ENCODE peak calls at places on chromosome 10, in nine cellular contexts. One of them, this sample, is unnamed.

GRCh38 chr10:58189269-58189668 is 78.4 kb downstream of the IPMK start:
- DNase-seq in mucosa of descending colon: no peak
- DNase-seq in activated CD4-positive, alpha-beta memory T cell treated with anti-CD3 and anti-CD28 coated beads for 36 hours: no peak
- DNase-seq in left ventricle myocardium superior: no peak
- DNase-seq in caudate nucleus: no peak
- DNase-seq in PC-3: peak; percentile 56
- DNase-seq in NCI-H69: no peak
- DNase-seq in nephron progenitor cell: peak; percentile 10
- DNase-seq in hippocampal formation: no peak
- DNase-seq in this sample: no peak

GRCh38 chr10:69869291-69869841 is 67.7 kb downstream of the COL13A1 start:
- DNase-seq in mucosa of descending colon: peak; percentile 72
- DNase-seq in PC-3: peak; percentile 99
- DNase-seq in left ventricle myocardium superior: no peak
- DNase-seq in NCI-H69: no peak
- DNase-seq in hippocampal formation: no peak
- DNase-seq in caudate nucleus: no peak
- DNase-seq in activated CD4-positive, alpha-beta memory T cell treated with anti-CD3 and anti-CD28 coated beads for 36 hours: no peak
- DNase-seq in nephron progenitor cell: no peak
- DNase-seq in this sample: no peak

GRCh38 chr10:7417807-7418206 is 7.0 kb upstream of the SFMBT2 start:
- DNase-seq in activated CD4-positive, alpha-beta memory T cell treated with anti-CD3 and anti-CD28 coated beads for 36 hours: no peak
- DNase-seq in mucosa of descending colon: no peak
- DNase-seq in nephron progenitor cell: no peak
- DNase-seq in hippocampal formation: no peak
- DNase-seq in left ventricle myocardium superior: no peak
- DNase-seq in NCI-H69: no peak
- DNase-seq in PC-3: no peak
- DNase-seq in caudate nucleus: no peak
- DNase-seq in this sample: no peak

GRCh38 chr10:7410306-7410799 is 481 bp downstream of the SFMBT2 start:
- DNase-seq in activated CD4-positive, alpha-beta memory T cell treated with anti-CD3 and anti-CD28 coated beads for 36 hours: peak; percentile 55
- DNase-seq in NCI-H69: no peak
- DNase-seq in hippocampal formation: no peak
- DNase-seq in caudate nucleus: no peak
- DNase-seq in mucosa of descending colon: peak; percentile 39
- DNase-seq in nephron progenitor cell: peak; percentile 57
- DNase-seq in PC-3: no peak
- DNase-seq in left ventricle myocardium superior: peak; percentile 44
- DNase-seq in this sample: no peak

GRCh38 chr10:69800109-69800508 is 1.6 kb upstream of the COL13A1 start:
- DNase-seq in NCI-H69: peak; percentile 36
- DNase-seq in left ventricle myocardium superior: no peak
- DNase-seq in mucosa of descending colon: no peak
- DNase-seq in nephron progenitor cell: peak; percentile 70
- DNase-seq in caudate nucleus: no peak
- DNase-seq in activated CD4-positive, alpha-beta memory T cell treated with anti-CD3 and anti-CD28 coated beads for 36 hours: no peak
- DNase-seq in hippocampal formation: no peak
- DNase-seq in PC-3: peak; percentile 93
- DNase-seq in this sample: no peak

GRCh38 chr10:62108768-62109430 is 159.7 kb downstream of the RTKN2 start:
- DNase-seq in mucosa of descending colon: no peak
- DNase-seq in nephron progenitor cell: no peak
- DNase-seq in hippocampal formation: no peak
- DNase-seq in PC-3: peak; percentile 50
- DNase-seq in caudate nucleus: no peak
- DNase-seq in left ventricle myocardium superior: no peak
- DNase-seq in activated CD4-positive, alpha-beta memory T cell treated with anti-CD3 and anti-CD28 coated beads for 36 hours: no peak
- DNase-seq in NCI-H69: no peak
- DNase-seq in this sample: no peak

GRCh38 chr10:104268691-104269645 is at the start of gene GSTO2:
- DNase-seq in caudate nucleus: peak; percentile 99
- DNase-seq in activated CD4-positive, alpha-beta memory T cell treated with anti-CD3 and anti-CD28 coated beads for 36 hours: peak; percentile 99
- DNase-seq in hippocampal formation: peak; percentile 98
- DNase-seq in PC-3: peak; percentile 96
- DNase-seq in NCI-H69: peak; percentile 97
- DNase-seq in left ventricle myocardium superior: peak; percentile 99
- DNase-seq in nephron progenitor cell: peak; percentile 96
- DNase-seq in mucosa of descending colon: peak; percentile 98
- DNase-seq in this sample: peak; percentile 98

GRCh38 chr10:77737608-77738007 is 100.0 kb upstream of the KCNMA1 start:
- DNase-seq in mucosa of descending colon: no peak
- DNase-seq in NCI-H69: no peak
- DNase-seq in left ventricle myocardium superior: no peak
- DNase-seq in activated CD4-positive, alpha-beta memory T cell treated with anti-CD3 and anti-CD28 coated beads for 36 hours: no peak
- DNase-seq in caudate nucleus: no peak
- DNase-seq in PC-3: peak; percentile 99
- DNase-seq in hippocampal formation: no peak
- DNase-seq in nephron progenitor cell: no peak
- DNase-seq in this sample: no peak

GRCh38 chr10:32459072-32459703 is 13.2 kb downstream of the CCDC7 start:
- DNase-seq in mucosa of descending colon: no peak
- DNase-seq in PC-3: no peak
- DNase-seq in activated CD4-positive, alpha-beta memory T cell treated with anti-CD3 and anti-CD28 coated beads for 36 hours: peak; percentile 22
- DNase-seq in nephron progenitor cell: no peak
- DNase-seq in caudate nucleus: no peak
- DNase-seq in hippocampal formation: no peak
- DNase-seq in left ventricle myocardium superior: no peak
- DNase-seq in NCI-H69: no peak
- DNase-seq in this sample: peak; percentile 29

GRCh38 chr10:13913890-13914289 is 327.1 kb downstream of the PRPF18 start:
- DNase-seq in mucosa of descending colon: no peak
- DNase-seq in nephron progenitor cell: peak; percentile 20
- DNase-seq in caudate nucleus: no peak
- DNase-seq in left ventricle myocardium superior: peak; percentile 38
- DNase-seq in NCI-H69: no peak
- DNase-seq in activated CD4-positive, alpha-beta memory T cell treated with anti-CD3 and anti-CD28 coated beads for 36 hours: no peak
- DNase-seq in PC-3: no peak
- DNase-seq in hippocampal formation: peak; percentile 7
- DNase-seq in this sample: no peak

GRCh38 chr10:68955414-68955785 is 570 bp upstream of the DDX21 start:
- DNase-seq in caudate nucleus: no peak
- DNase-seq in hippocampal formation: no peak
- DNase-seq in NCI-H69: no peak
- DNase-seq in mucosa of descending colon: peak; percentile 27
- DNase-seq in activated CD4-positive, alpha-beta memory T cell treated with anti-CD3 and anti-CD28 coated beads for 36 hours: peak; percentile 49
- DNase-seq in nephron progenitor cell: peak; percentile 12
- DNase-seq in PC-3: no peak
- DNase-seq in left ventricle myocardium superior: no peak
- DNase-seq in this sample: no peak

GRCh38 chr10:37752309-37752875 is 105.0 kb downstream of the ZNF248 start:
- DNase-seq in left ventricle myocardium superior: no peak
- DNase-seq in hippocampal formation: no peak
- DNase-seq in PC-3: peak; percentile 40
- DNase-seq in NCI-H69: no peak
- DNase-seq in mucosa of descending colon: no peak
- DNase-seq in caudate nucleus: no peak
- DNase-seq in nephron progenitor cell: no peak
- DNase-seq in activated CD4-positive, alpha-beta memory T cell treated with anti-CD3 and anti-CD28 coated beads for 36 hours: no peak
- DNase-seq in this sample: no peak

GRCh38 chr10:79057481-79058275 is 11.1 kb upstream of the ZMIZ1 start:
- DNase-seq in NCI-H69: no peak
- DNase-seq in mucosa of descending colon: peak; percentile 46
- DNase-seq in left ventricle myocardium superior: no peak
- DNase-seq in nephron progenitor cell: no peak
- DNase-seq in PC-3: no peak
- DNase-seq in hippocampal formation: no peak
- DNase-seq in activated CD4-positive, alpha-beta memory T cell treated with anti-CD3 and anti-CD28 coated beads for 36 hours: no peak
- DNase-seq in caudate nucleus: no peak
- DNase-seq in this sample: no peak

GRCh38 chr10:127345231-127345965 is 149.0 kb upstream of the INSYN2A start:
- DNase-seq in mucosa of descending colon: no peak
- DNase-seq in activated CD4-positive, alpha-beta memory T cell treated with anti-CD3 and anti-CD28 coated beads for 36 hours: no peak
- DNase-seq in left ventricle myocardium superior: no peak
- DNase-seq in PC-3: no peak
- DNase-seq in hippocampal formation: no peak
- DNase-seq in nephron progenitor cell: no peak
- DNase-seq in NCI-H69: no peak
- DNase-seq in caudate nucleus: no peak
- DNase-seq in this sample: no peak

GRCh38 chr10:98253499-98253898 is 14.5 kb downstream of the LOXL4 start:
- DNase-seq in nephron progenitor cell: no peak
- DNase-seq in PC-3: no peak
- DNase-seq in caudate nucleus: no peak
- DNase-seq in left ventricle myocardium superior: no peak
- DNase-seq in mucosa of descending colon: no peak
- DNase-seq in activated CD4-positive, alpha-beta memory T cell treated with anti-CD3 and anti-CD28 coated beads for 36 hours: no peak
- DNase-seq in hippocampal formation: no peak
- DNase-seq in NCI-H69: no peak
- DNase-seq in this sample: no peak

This sample was measured in CD8-positive, alpha-beta memory T cell.